ENCODE peak calls at places on chromosomes 7 and 10, in eight cellular contexts. Z, V, L, A, N, X, D and T are unnamed samples.

GRCh38 chr10:129361676-129362376 is 105.2 kb upstream of the MGMT start:
- DNase-seq in Z (no peak), V (no peak), L (no peak), A (no peak), N (no peak), X (no peak), D (no peak), T (no peak)

GRCh38 chr7:81519886-81520285 is 250.0 kb downstream of the HGF start:
- DNase-seq in Z (no peak), V (no peak), L (no peak), A (no peak), N (no peak), X (no peak), D (no peak), T (no peak)

GRCh38 chr7:132622081-132622480 is 45.8 kb upstream of the PLXNA4 start:
- DNase-seq in Z (no peak), V (no peak), L (no peak), A (no peak), N (no peak), X (no peak), D (no peak), T (no peak)

GRCh38 chr7:115851291-115851690 is 179.3 kb downstream of the TFEC start:
- DNase-seq in Z (no peak), V (no peak), L (no peak), A (no peak), N (peak; percentile 7), X (peak; percentile 26), D (no peak), T (no peak)

GRCh38 chr10:9299966-9300365 is 1245.5 kb downstream of the GATA3 start:
- DNase-seq in Z (no peak), V (no peak), L (no peak), A (no peak), N (no peak), X (no peak), D (no peak), T (no peak)

GRCh38 chr7:135180122-135180521 is 9.6 kb upstream of the CYREN start:
- DNase-seq in Z (no peak), V (no peak), L (no peak), A (no peak), N (no peak), X (no peak), D (no peak), T (no peak)

GRCh38 chr7:127586346-127586745 is 950 bp upstream of the GCC1 start:
- DNase-seq in Z (no peak), V (no peak), L (no peak), A (no peak), N (no peak), X (no peak), D (no peak), T (no peak)

GRCh38 chr7:17234398-17235021 is 63.9 kb upstream of the AHR start:
- DNase-seq in Z (peak; percentile 54), V (peak; percentile 11), L (no peak), A (peak; percentile 14), N (peak; percentile 61), X (peak; percentile 94), D (peak; percentile 11), T (peak; percentile 62)

GRCh38 chr7:66146701-66147100 is 32.1 kb downstream of the CRCP start:
- DNase-seq in Z (no peak), V (no peak), L (no peak), A (no peak), N (no peak), X (no peak), D (no peak), T (no peak)

GRCh38 chr10:62083413-62083794 is 181.9 kb downstream of the ARID5B start:
- DNase-seq in Z (peak; percentile 11), V (no peak), L (no peak), A (no peak), N (no peak), X (no peak), D (no peak), T (no peak)

GRCh38 chr7:155256761-155257481 is 40.8 kb upstream of the INSIG1 start:
- DNase-seq in Z (no peak), V (no peak), L (no peak), A (no peak), N (no peak), X (no peak), D (no peak), T (no peak)

GRCh38 chr7:49229246-49229645 is 304.9 kb downstream of the CDC14C start:
- DNase-seq in Z (no peak), V (no peak), L (no peak), A (no peak), N (no peak), X (no peak), D (no peak), T (no peak)

GRCh38 chr7:118305686-118306085 is 81.2 kb downstream of the ANKRD7 start:
- DNase-seq in Z (no peak), V (no peak), L (no peak), A (no peak), N (no peak), X (peak; percentile 38), D (no peak), T (no peak)

GRCh38 chr10:92087750-92088395 is 164.3 kb downstream of the BTAF1 start:
- DNase-seq in Z (peak; percentile 13), V (peak; percentile 24), L (peak; percentile 51), A (peak; percentile 69), N (peak; percentile 67), X (peak; percentile 85), D (peak; percentile 6), T (peak; percentile 13)

GRCh38 chr7:42237891-42238531 is 1.0 kb upstream of the GLI3 start:
- DNase-seq in Z (no peak), V (no peak), L (peak; percentile 92), A (peak; percentile 49), N (no peak), X (peak; percentile 27), D (no peak), T (no peak)

GRCh38 chr7:138895700-138896099 is 85.5 kb downstream of the KIAA1549 start:
- DNase-seq in Z (no peak), V (no peak), L (no peak), A (no peak), N (no peak), X (no peak), D (no peak), T (no peak)

GRCh38 chr7:15225981-15226380 is 323.4 kb upstream of the DGKB start:
- DNase-seq in Z (no peak), V (no peak), L (no peak), A (no peak), N (no peak), X (no peak), D (no peak), T (no peak)

GRCh38 chr10:58660577-58661255 is 148.0 kb downstream of the BICC1 start:
- DNase-seq in Z (no peak), V (no peak), L (no peak), A (no peak), N (no peak), X (peak; percentile 70), D (no peak), T (no peak)

GRCh38 chr10:85535926-85536325 is 830.7 kb downstream of the GRID1 start:
- DNase-seq in Z (no peak), V (no peak), L (no peak), A (no peak), N (no peak), X (no peak), D (no peak), T (no peak)

GRCh38 chr10:24027107-24027506 is 181.8 kb upstream of the KIAA1217 start:
- DNase-seq in Z (no peak), V (no peak), L (no peak), A (no peak), N (no peak), X (no peak), D (no peak), T (no peak)

GRCh38 chr10:77157248-77158019 is 480.2 kb downstream of the KCNMA1 start:
- DNase-seq in Z (no peak), V (no peak), L (no peak), A (peak; percentile 40), N (no peak), X (peak; percentile 60), D (no peak), T (no peak)

GRCh38 chr7:120833551-120833950 is 24.4 kb downstream of the TSPAN12 start:
- DNase-seq in Z (no peak), V (no peak), L (no peak), A (no peak), N (no peak), X (no peak), D (no peak), T (no peak)

GRCh38 chr7:2800220-2800922 is 43.7 kb downstream of the GNA12 start:
- DNase-seq in Z (no peak), V (no peak), L (no peak), A (no peak), N (no peak), X (no peak), D (no peak), T (no peak)

GRCh38 chr10:12774219-12774894 is 227.2 kb downstream of the CCDC3 start:
- DNase-seq in Z (no peak), V (no peak), L (no peak), A (no peak), N (no peak), X (no peak), D (no peak), T (no peak)

GRCh38 chr10:63258920-63259678 is 126.0 kb downstream of the NRBF2 start:
- DNase-seq in Z (no peak), V (no peak), L (no peak), A (no peak), N (no peak), X (no peak), D (no peak), T (no peak)

GRCh38 chr7:44286618-44287487 is 38.5 kb downstream of the CAMK2B start:
- DNase-seq in Z (no peak), V (no peak), L (peak; percentile 34), A (peak; percentile 5), N (no peak), X (no peak), D (no peak), T (no peak)